ENCODE peak calls at places on chromosome 1, in seven cellular contexts. M, D, F, V, A, Y and E are unnamed samples.

GRCh38 chr1:101264699-101265098 is 27.9 kb downstream of the S1PR1 start:
- DNase-seq in M (no peak), V (no peak), F (no peak), Y (no peak), A (no peak), D (no peak), E (no peak)

GRCh38 chr1:117301906-117302305 is 65.3 kb upstream of the MAN1A2 start:
- DNase-seq in F (no peak), D (no peak), V (no peak), M (no peak), Y (no peak), A (no peak), E (no peak)

GRCh38 chr1:109385417-109385816 is 12.3 kb downstream of the SORT1 start:
- DNase-seq in F (no peak), M (no peak), V (no peak), D (no peak), Y (peak), A (peak), E (no peak)

GRCh38 chr1:156813750-156814570 is 2.7 kb downstream of the SH2D2A start:
- DNase-seq in V (peak), M (peak), Y (peak), F (peak), D (no peak), A (peak), E (no peak)

GRCh38 chr1:225919906-225920305 is 4.1 kb downstream of the PYCR2 start:
- DNase-seq in D (no peak), M (no peak), F (peak), Y (peak), A (peak), V (no peak), E (no peak)

GRCh38 chr1:222750651-222751050 is 13.6 kb downstream of the FAM177B start:
- DNase-seq in V (no peak), M (no peak), A (no peak), D (no peak), F (no peak), Y (no peak), E (no peak)

GRCh38 chr1:246602194-246602593 is 35.9 kb downstream of the CNST start:
- DNase-seq in F (no peak), Y (no peak), D (no peak), V (no peak), A (no peak), M (no peak), E (no peak)

GRCh38 chr1:32138965-32139364 is 31.1 kb downstream of the KPNA6 start:
- DNase-seq in V (no peak), A (no peak), D (no peak), F (no peak), M (no peak), Y (no peak), E (no peak)

GRCh38 chr1:111976332-111976731 is 13.1 kb downstream of the KCND3 start:
- DNase-seq in A (no peak), V (no peak), D (no peak), M (no peak), Y (no peak), F (no peak), E (no peak)

GRCh38 chr1:29685387-29685786 is 449.1 kb downstream of the PTPRU start:
- DNase-seq in Y (no peak), D (no peak), F (no peak), M (no peak), V (no peak), A (no peak), E (no peak)